ENCODE peak calls at places on chromosomes 6 and 20, in four cellular contexts. X is RCC 7860; I is activated gamma-delta T cell treated with Interleukin-2 at 50 U/mL for 16 hours; J is stimulated activated CD8-positive, alpha-beta memory T cell treated with anti-CD3 and anti-CD28 coated beads, Interleukin-7, amount 100 ng/mL, for 24 hours. E is an unnamed sample.

GRCh38 chr6:35640017-35640664 is 48.6 kb downstream of the FKBP5 start:
- DNase-seq in X (no peak), I (no peak), J (no peak), E (no peak)

GRCh38 chr6:135796884-135797283 is 54.6 kb upstream of the PDE7B start:
- DNase-seq in X (no peak), I (no peak), J (no peak), E (no peak)

GRCh38 chr20:25252686-25253421 is 5.0 kb downstream of the PYGB start:
- DNase-seq in X (no peak), I (no peak), J (no peak), E (no peak)

GRCh38 chr6:87172292-87172691 is 16.9 kb downstream of the ZNF292 start:
- DNase-seq in X (no peak), I (no peak), J (no peak), E (no peak)

GRCh38 chr20:33370296-33370695 is 31.0 kb downstream of the CDK5RAP1 start:
- DNase-seq in X (peak), I (peak), J (no peak), E (peak)

GRCh38 chr6:40077315-40077714 is 143.1 kb upstream of the MOCS1 start:
- DNase-seq in X (no peak), I (no peak), J (no peak), E (no peak)

GRCh38 chr6:84399003-84399402 is 171.6 kb upstream of the CEP162 start:
- DNase-seq in X (no peak), I (no peak), J (no peak), E (no peak)

GRCh38 chr6:74991573-74992332 is 214.1 kb downstream of the COL12A1 start:
- DNase-seq in X (no peak), I (no peak), J (no peak), E (no peak)

GRCh38 chr6:6713660-6714446 is 125.3 kb downstream of the LY86 start:
- DNase-seq in X (peak), I (no peak), J (no peak), E (no peak)

GRCh38 chr6:51855310-51856082 is 231.9 kb downstream of the PKHD1 start:
- DNase-seq in X (peak), I (no peak), J (no peak), E (no peak)

GRCh38 chr20:45308078-45308778 is at the start of gene MATN4:
- DNase-seq in X (no peak), I (no peak), J (no peak), E (no peak)

GRCh38 chr6:95578106-95578410 is 723 bp downstream of the MANEA start:
- DNase-seq in X (no peak), I (no peak), J (peak), E (no peak)

GRCh38 chr20:57797401-57797800 is 87.6 kb upstream of the PMEPA1 start:
- DNase-seq in X (no peak), I (no peak), J (no peak), E (no peak)

GRCh38 chr20:20237093-20237959 is 130.6 kb upstream of the INSM1 start:
- DNase-seq in X (no peak), I (peak), J (no peak), E (peak)

GRCh38 chr6:83976871-83977270 is 56.7 kb upstream of the MRAP2 start:
- DNase-seq in X (no peak), I (no peak), J (no peak), E (no peak)

GRCh38 chr20:49508435-49509199 is 26.1 kb upstream of the KCNB1 start:
- DNase-seq in X (peak), I (no peak), J (no peak), E (no peak)

GRCh38 chr6:1477432-1478090 is 88.2 kb downstream of the FOXF2 start:
- DNase-seq in X (no peak), I (no peak), J (no peak), E (no peak)

GRCh38 chr20:10910535-10911239 is 236.9 kb upstream of the JAG1 start:
- DNase-seq in X (no peak), I (no peak), J (no peak), E (no peak)

GRCh38 chr6:142566628-142567396 is 265.0 kb downstream of the ADGRG6 start:
- DNase-seq in X (peak), I (peak), J (peak), E (peak)

GRCh38 chr6:48826884-48827701 is 636.0 kb downstream of the MMUT start:
- DNase-seq in X (peak), I (no peak), J (no peak), E (no peak)

GRCh38 chr6:165830761-165831160 is 167.7 kb upstream of the PDE10A start:
- DNase-seq in X (no peak), I (no peak), J (no peak), E (no peak)

GRCh38 chr20:39913274-39913673 is 775.8 kb downstream of the MAFB start:
- DNase-seq in X (no peak), I (no peak), J (no peak), E (no peak)

GRCh38 chr6:47335456-47335855 is 25.8 kb upstream of the TNFRSF21 start:
- DNase-seq in X (no peak), I (no peak), J (no peak), E (no peak)

GRCh38 chr6:52575490-52575868 is 1.4 kb downstream of the TRAM2 start:
- DNase-seq in X (no peak), I (no peak), J (no peak), E (no peak)

GRCh38 chr6:112991912-112992311 is 644.8 kb downstream of the RFPL4B start:
- DNase-seq in X (no peak), I (no peak), J (no peak), E (no peak)

GRCh38 chr6:6333498-6333897 is 13.0 kb upstream of the F13A1 start:
- DNase-seq in X (no peak), I (no peak), J (no peak), E (no peak)

GRCh38 chr6:100035873-100036653 is 42.0 kb upstream of the MCHR2 start:
- DNase-seq in X (peak), I (no peak), J (no peak), E (no peak)

GRCh38 chr6:72746276-72746675 is 124.4 kb downstream of the KCNQ5 start:
- DNase-seq in X (peak), I (no peak), J (no peak), E (no peak)

GRCh38 chr6:148593130-148593812 is 153.6 kb upstream of the UST start:
- DNase-seq in X (peak), I (no peak), J (no peak), E (no peak)

GRCh38 chr20:56166781-56167465 is 81.6 kb upstream of the MC3R start:
- DNase-seq in X (no peak), I (no peak), J (no peak), E (no peak)

GRCh38 chr6:159533016-159533415 is 160.0 kb downstream of the SOD2 start:
- DNase-seq in X (no peak), I (no peak), J (no peak), E (no peak)

GRCh38 chr6:42618686-42619085 is 54.9 kb downstream of the UBR2 start:
- DNase-seq in X (no peak), I (no peak), J (no peak), E (no peak)

GRCh38 chr6:5084787-5085637 is at the start of gene PPP1R3G:
- DNase-seq in X (no peak), I (no peak), J (no peak), E (no peak)

GRCh38 chr6:4599924-4600323 is 176.3 kb upstream of the CDYL start:
- DNase-seq in X (peak), I (no peak), J (no peak), E (no peak)

GRCh38 chr20:40050596-40050995 is 638.4 kb downstream of the MAFB start:
- DNase-seq in X (no peak), I (no peak), J (no peak), E (no peak)

GRCh38 chr20:24838551-24839530 is 110.2 kb upstream of the CST7 start:
- DNase-seq in X (peak), I (no peak), J (no peak), E (no peak)